ENCODE peak calls at places on chromosomes 2 and 18, in nine cellular contexts. One of them, this sample, is unnamed.

GRCh38 chr2:237662671-237663093 is 35.3 kb downstream of the LRRFIP1 start:
- DNase-seq in CD8-positive, alpha-beta T cell: peak
- DNase-seq in GM23338: peak
- DNase-seq in left ventricle myocardium inferior: peak
- DNase-seq in kidney: peak
- DNase-seq in bronchial epithelial cell: peak
- DNase-seq in lung: peak
- DNase-seq in cardiac fibroblast: peak
- DNase-seq in fibroblast of the aortic adventitia: peak
- DNase-seq in this sample: peak

GRCh38 chr2:83191316-83191715 is 1267.8 kb downstream of the SUCLG1 start:
- DNase-seq in cardiac fibroblast: peak
- DNase-seq in GM23338: no peak
- DNase-seq in CD8-positive, alpha-beta T cell: no peak
- DNase-seq in left ventricle myocardium inferior: no peak
- DNase-seq in kidney: no peak
- DNase-seq in bronchial epithelial cell: no peak
- DNase-seq in fibroblast of the aortic adventitia: no peak
- DNase-seq in lung: no peak
- DNase-seq in this sample: no peak

GRCh38 chr2:34729845-34730244 is 1130.7 kb upstream of the FAM98A start:
- DNase-seq in GM23338: no peak
- DNase-seq in kidney: no peak
- DNase-seq in fibroblast of the aortic adventitia: no peak
- DNase-seq in cardiac fibroblast: no peak
- DNase-seq in lung: no peak
- DNase-seq in CD8-positive, alpha-beta T cell: no peak
- DNase-seq in left ventricle myocardium inferior: no peak
- DNase-seq in bronchial epithelial cell: no peak
- DNase-seq in this sample: no peak

GRCh38 chr2:10499275-10499907 is 51.3 kb upstream of the ODC1 start:
- DNase-seq in kidney: peak
- DNase-seq in fibroblast of the aortic adventitia: no peak
- DNase-seq in bronchial epithelial cell: peak
- DNase-seq in lung: no peak
- DNase-seq in cardiac fibroblast: no peak
- DNase-seq in GM23338: no peak
- DNase-seq in left ventricle myocardium inferior: no peak
- DNase-seq in CD8-positive, alpha-beta T cell: no peak
- DNase-seq in this sample: no peak

GRCh38 chr2:46584134-46584533 is 104.8 kb downstream of the TMEM247 start:
- DNase-seq in cardiac fibroblast: no peak
- DNase-seq in CD8-positive, alpha-beta T cell: no peak
- DNase-seq in kidney: no peak
- DNase-seq in GM23338: no peak
- DNase-seq in left ventricle myocardium inferior: no peak
- DNase-seq in fibroblast of the aortic adventitia: no peak
- DNase-seq in lung: no peak
- DNase-seq in bronchial epithelial cell: no peak
- DNase-seq in this sample: no peak

GRCh38 chr2:127647242-127648190 is 1.6 kb downstream of the GPR17 start:
- DNase-seq in bronchial epithelial cell: no peak
- DNase-seq in kidney: peak
- DNase-seq in left ventricle myocardium inferior: no peak
- DNase-seq in lung: no peak
- DNase-seq in GM23338: no peak
- DNase-seq in CD8-positive, alpha-beta T cell: no peak
- DNase-seq in fibroblast of the aortic adventitia: peak
- DNase-seq in cardiac fibroblast: no peak
- DNase-seq in this sample: no peak

GRCh38 chr2:61438670-61439069 is 32.2 kb downstream of the USP34 start:
- DNase-seq in GM23338: no peak
- DNase-seq in fibroblast of the aortic adventitia: no peak
- DNase-seq in bronchial epithelial cell: no peak
- DNase-seq in left ventricle myocardium inferior: no peak
- DNase-seq in lung: no peak
- DNase-seq in kidney: no peak
- DNase-seq in cardiac fibroblast: no peak
- DNase-seq in CD8-positive, alpha-beta T cell: no peak
- DNase-seq in this sample: no peak

GRCh38 chr2:172285010-172285621 is 142.3 kb upstream of the ITGA6 start:
- DNase-seq in lung: no peak
- DNase-seq in bronchial epithelial cell: no peak
- DNase-seq in CD8-positive, alpha-beta T cell: no peak
- DNase-seq in fibroblast of the aortic adventitia: peak
- DNase-seq in cardiac fibroblast: peak
- DNase-seq in kidney: no peak
- DNase-seq in GM23338: peak
- DNase-seq in left ventricle myocardium inferior: peak
- DNase-seq in this sample: peak

GRCh38 chr2:232875256-232876070 is 5.4 kb downstream of the SNORC start:
- DNase-seq in kidney: peak
- DNase-seq in fibroblast of the aortic adventitia: no peak
- DNase-seq in bronchial epithelial cell: no peak
- DNase-seq in cardiac fibroblast: no peak
- DNase-seq in CD8-positive, alpha-beta T cell: no peak
- DNase-seq in left ventricle myocardium inferior: no peak
- DNase-seq in lung: no peak
- DNase-seq in GM23338: peak
- DNase-seq in this sample: no peak

GRCh38 chr2:182717451-182718215 is 1.6 kb downstream of the DNAJC10 start:
- DNase-seq in CD8-positive, alpha-beta T cell: no peak
- DNase-seq in lung: no peak
- DNase-seq in GM23338: no peak
- DNase-seq in cardiac fibroblast: no peak
- DNase-seq in fibroblast of the aortic adventitia: peak
- DNase-seq in left ventricle myocardium inferior: no peak
- DNase-seq in bronchial epithelial cell: no peak
- DNase-seq in kidney: no peak
- DNase-seq in this sample: no peak

GRCh38 chr2:9665903-9666302 is 35.1 kb upstream of the YWHAQ start:
- DNase-seq in GM23338: no peak
- DNase-seq in lung: no peak
- DNase-seq in kidney: no peak
- DNase-seq in CD8-positive, alpha-beta T cell: no peak
- DNase-seq in left ventricle myocardium inferior: no peak
- DNase-seq in fibroblast of the aortic adventitia: peak
- DNase-seq in bronchial epithelial cell: peak
- DNase-seq in cardiac fibroblast: peak
- DNase-seq in this sample: no peak

GRCh38 chr18:11676386-11676785 is 12.7 kb upstream of the GNAL start:
- DNase-seq in fibroblast of the aortic adventitia: no peak
- DNase-seq in CD8-positive, alpha-beta T cell: no peak
- DNase-seq in lung: no peak
- DNase-seq in left ventricle myocardium inferior: no peak
- DNase-seq in kidney: no peak
- DNase-seq in GM23338: no peak
- DNase-seq in cardiac fibroblast: no peak
- DNase-seq in bronchial epithelial cell: no peak
- DNase-seq in this sample: no peak

GRCh38 chr2:70247364-70248144 is 874 bp downstream of the TIA1 start:
- DNase-seq in fibroblast of the aortic adventitia: peak
- DNase-seq in bronchial epithelial cell: peak
- DNase-seq in kidney: no peak
- DNase-seq in cardiac fibroblast: peak
- DNase-seq in GM23338: no peak
- DNase-seq in CD8-positive, alpha-beta T cell: no peak
- DNase-seq in lung: no peak
- DNase-seq in left ventricle myocardium inferior: no peak
- DNase-seq in this sample: no peak

GRCh38 chr2:85704800-85705679 is 10.9 kb downstream of the GNLY start:
- DNase-seq in GM23338: no peak
- DNase-seq in CD8-positive, alpha-beta T cell: no peak
- DNase-seq in fibroblast of the aortic adventitia: no peak
- DNase-seq in bronchial epithelial cell: no peak
- DNase-seq in cardiac fibroblast: peak
- DNase-seq in left ventricle myocardium inferior: no peak
- DNase-seq in kidney: no peak
- DNase-seq in lung: no peak
- DNase-seq in this sample: no peak

GRCh38 chr2:72951303-72952095 is 34.2 kb downstream of the EMX1 start:
- DNase-seq in left ventricle myocardium inferior: no peak
- DNase-seq in GM23338: peak
- DNase-seq in fibroblast of the aortic adventitia: no peak
- DNase-seq in bronchial epithelial cell: no peak
- DNase-seq in cardiac fibroblast: no peak
- DNase-seq in kidney: peak
- DNase-seq in lung: no peak
- DNase-seq in CD8-positive, alpha-beta T cell: no peak
- DNase-seq in this sample: no peak

DNA sequence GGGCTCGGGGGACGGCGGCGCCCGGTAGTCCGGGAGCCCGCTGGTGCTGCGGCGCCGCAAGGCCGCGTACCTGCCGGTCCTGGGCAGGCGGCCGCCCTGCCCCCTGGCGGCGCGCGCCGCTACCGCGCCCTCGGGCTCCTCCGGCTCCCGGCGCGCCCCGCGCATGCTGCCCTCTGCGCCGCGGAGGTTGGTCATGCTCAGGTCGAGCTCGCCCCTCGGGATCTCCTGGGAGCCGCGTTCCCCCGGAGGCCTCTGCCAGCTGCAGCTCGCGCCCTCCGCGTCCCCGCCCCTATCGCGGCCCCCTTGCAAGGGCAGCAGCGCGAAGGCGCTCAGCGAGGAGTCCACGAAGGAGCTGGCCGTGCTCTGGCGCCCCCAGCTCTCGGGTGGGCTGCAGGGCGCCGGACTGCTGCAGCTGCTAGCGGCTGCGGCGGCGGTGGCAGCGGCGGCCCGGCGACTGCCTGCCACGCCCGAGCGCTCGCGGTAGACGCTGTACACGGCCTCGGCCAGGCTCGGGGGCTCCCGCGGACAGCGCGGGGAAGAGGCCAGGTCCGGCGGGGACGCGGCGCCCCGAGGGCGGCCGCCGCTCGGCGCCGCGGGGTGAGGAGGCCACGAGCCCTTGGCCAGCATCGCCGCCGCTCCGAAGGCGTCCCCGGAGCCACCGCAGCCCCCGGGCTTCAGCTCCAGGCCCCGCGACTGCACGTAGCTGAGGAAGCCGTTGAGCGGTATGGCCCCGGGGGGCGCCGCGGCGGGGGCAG is 4.5 kb downstream of the TMEM200C start:
- DNase-seq in CD8-positive, alpha-beta T cell: no peak
- DNase-seq in cardiac fibroblast: peak
- DNase-seq in GM23338: peak
- DNase-seq in lung: no peak
- DNase-seq in fibroblast of the aortic adventitia: no peak
- DNase-seq in left ventricle myocardium inferior: peak
- DNase-seq in kidney: peak
- DNase-seq in bronchial epithelial cell: no peak
- DNase-seq in this sample: no peak
- TF ChIP-seq CTCF in CD8-positive, alpha-beta T cell: peak
- TF ChIP-seq CTCF in cardiac fibroblast: no peak
- TF ChIP-seq CTCF in GM23338: no peak
- TF ChIP-seq CTCF in lung: peak
- TF ChIP-seq CTCF in fibroblast of the aortic adventitia: peak
- TF ChIP-seq CTCF in left ventricle myocardium inferior: peak
- TF ChIP-seq CTCF in kidney: peak
- TF ChIP-seq CTCF in bronchial epithelial cell: peak
- TF ChIP-seq CTCF in this sample: peak

DNA sequence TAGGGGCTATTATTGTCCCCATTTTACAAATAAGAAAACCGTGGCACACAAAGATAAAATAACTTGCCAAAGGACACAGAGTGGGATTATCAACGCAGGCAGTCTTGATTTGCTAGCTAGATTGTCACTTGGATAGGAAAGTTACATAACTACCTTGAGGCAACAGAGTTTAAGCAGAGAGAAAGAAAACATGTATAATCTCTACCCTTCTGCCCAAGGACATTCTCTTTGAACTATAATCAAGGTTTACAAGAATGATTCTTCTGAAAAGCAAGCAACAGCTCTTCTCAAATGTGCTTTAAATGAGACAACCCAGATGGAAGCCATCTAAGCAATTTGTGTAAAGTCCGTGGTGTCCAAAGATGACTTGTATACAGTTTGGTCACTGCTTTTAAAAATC is 177.5 kb downstream of the CD226 start:
- DNase-seq in lung: no peak
- DNase-seq in left ventricle myocardium inferior: no peak
- DNase-seq in GM23338: no peak
- DNase-seq in kidney: no peak
- DNase-seq in fibroblast of the aortic adventitia: no peak
- DNase-seq in CD8-positive, alpha-beta T cell: no peak
- DNase-seq in cardiac fibroblast: no peak
- DNase-seq in bronchial epithelial cell: no peak
- DNase-seq in this sample: no peak
- H3K4me3 ChIP-seq in lung: no peak
- H3K4me3 ChIP-seq in left ventricle myocardium inferior: no peak
- H3K4me3 ChIP-seq in GM23338: no peak
- H3K4me3 ChIP-seq in kidney: no peak
- H3K4me3 ChIP-seq in fibroblast of the aortic adventitia: no peak
- H3K4me3 ChIP-seq in CD8-positive, alpha-beta T cell: no peak
- H3K4me3 ChIP-seq in cardiac fibroblast: no peak
- H3K4me3 ChIP-seq in bronchial epithelial cell: no peak
- H3K4me3 ChIP-seq in this sample: no peak

GRCh38 chr2:205783872-205784510 is 101.7 kb downstream of the NRP2 start:
- DNase-seq in kidney: no peak
- DNase-seq in fibroblast of the aortic adventitia: no peak
- DNase-seq in left ventricle myocardium inferior: no peak
- DNase-seq in bronchial epithelial cell: no peak
- DNase-seq in CD8-positive, alpha-beta T cell: no peak
- DNase-seq in GM23338: no peak
- DNase-seq in cardiac fibroblast: no peak
- DNase-seq in lung: no peak
- DNase-seq in this sample: no peak

GRCh38 chr2:205786976-205787375 is 104.7 kb downstream of the NRP2 start:
- DNase-seq in fibroblast of the aortic adventitia: no peak
- DNase-seq in bronchial epithelial cell: no peak
- DNase-seq in lung: no peak
- DNase-seq in CD8-positive, alpha-beta T cell: no peak
- DNase-seq in GM23338: no peak
- DNase-seq in left ventricle myocardium inferior: no peak
- DNase-seq in cardiac fibroblast: no peak
- DNase-seq in kidney: no peak
- DNase-seq in this sample: no peak

GRCh38 chr2:205792908-205793307 is 110.6 kb downstream of the NRP2 start:
- DNase-seq in left ventricle myocardium inferior: no peak
- DNase-seq in fibroblast of the aortic adventitia: no peak
- DNase-seq in bronchial epithelial cell: no peak
- DNase-seq in lung: no peak
- DNase-seq in cardiac fibroblast: no peak
- DNase-seq in GM23338: no peak
- DNase-seq in CD8-positive, alpha-beta T cell: no peak
- DNase-seq in kidney: no peak
- DNase-seq in this sample: no peak

GRCh38 chr2:205785507-205786222 is 103.4 kb downstream of the NRP2 start:
- DNase-seq in left ventricle myocardium inferior: no peak
- DNase-seq in fibroblast of the aortic adventitia: peak
- DNase-seq in bronchial epithelial cell: no peak
- DNase-seq in lung: no peak
- DNase-seq in GM23338: no peak
- DNase-seq in CD8-positive, alpha-beta T cell: no peak
- DNase-seq in kidney: no peak
- DNase-seq in cardiac fibroblast: no peak
- DNase-seq in this sample: no peak

GRCh38 chr2:205787761-205788160 is 105.5 kb downstream of the NRP2 start:
- DNase-seq in bronchial epithelial cell: no peak
- DNase-seq in left ventricle myocardium inferior: no peak
- DNase-seq in CD8-positive, alpha-beta T cell: no peak
- DNase-seq in cardiac fibroblast: no peak
- DNase-seq in kidney: no peak
- DNase-seq in GM23338: no peak
- DNase-seq in lung: peak
- DNase-seq in fibroblast of the aortic adventitia: no peak
- DNase-seq in this sample: no peak
- TF ChIP-seq CTCF in bronchial epithelial cell: no peak
- TF ChIP-seq CTCF in left ventricle myocardium inferior: no peak
- TF ChIP-seq CTCF in CD8-positive, alpha-beta T cell: no peak
- TF ChIP-seq CTCF in cardiac fibroblast: no peak
- TF ChIP-seq CTCF in kidney: no peak
- TF ChIP-seq CTCF in GM23338: no peak
- TF ChIP-seq CTCF in lung: no peak
- TF ChIP-seq CTCF in fibroblast of the aortic adventitia: no peak
- TF ChIP-seq CTCF in this sample: no peak

GRCh38 chr2:53802617-53803115 is 15.8 kb downstream of the ERLEC1 start:
- DNase-seq in kidney: no peak
- DNase-seq in left ventricle myocardium inferior: no peak
- DNase-seq in fibroblast of the aortic adventitia: no peak
- DNase-seq in GM23338: no peak
- DNase-seq in bronchial epithelial cell: no peak
- DNase-seq in cardiac fibroblast: peak
- DNase-seq in CD8-positive, alpha-beta T cell: no peak
- DNase-seq in lung: no peak
- DNase-seq in this sample: no peak
- H3K4me3 ChIP-seq in kidney: no peak
- H3K4me3 ChIP-seq in left ventricle myocardium inferior: no peak
- H3K4me3 ChIP-seq in fibroblast of the aortic adventitia: no peak
- H3K4me3 ChIP-seq in GM23338: no peak
- H3K4me3 ChIP-seq in bronchial epithelial cell: no peak
- H3K4me3 ChIP-seq in cardiac fibroblast: no peak
- H3K4me3 ChIP-seq in CD8-positive, alpha-beta T cell: no peak
- H3K4me3 ChIP-seq in lung: no peak
- H3K4me3 ChIP-seq in this sample: no peak